ENCODE peak calls at places on chromosomes 2 and 18, in four cellular contexts. W is K562, U is WTC11, X is HepG2. M is an unnamed sample.

GRCh38 chr18:55047546-55047945 is 88.3 kb upstream of the CCDC68 start:
- DNase-seq in W (no peak), U (no peak), X (no peak), M (no peak)

GRCh38 chr2:205768341-205768740 is 86.0 kb downstream of the NRP2 start:
- DNase-seq in X (no peak), U (no peak), W (no peak), M (no peak)

GRCh38 chr2:128557841-128558241 is 239.2 kb upstream of the HS6ST1 start:
- DNase-seq in U (no peak), X (no peak), W (no peak), M (no peak)

GRCh38 chr18:79512461-79513380 is 117.0 kb downstream of the NFATC1 start:
- DNase-seq in X (no peak), U (no peak), W (no peak), M (no peak)

GRCh38 chr18:23281626-23282436 is 146.5 kb downstream of the CABLES1 start:
- DNase-seq in U (no peak), W (no peak), X (no peak), M (peak; percentile 11)

GRCh38 chr2:189534854-189535253 is 45.7 kb downstream of the SLC40A1 start:
- DNase-seq in X (peak; percentile 53), U (no peak), W (no peak), M (peak; percentile 33)

GRCh38 chr2:144015036-144015435 is 504.9 kb downstream of the ZEB2 start:
- DNase-seq in X (no peak), W (no peak), U (no peak), M (no peak)

GRCh38 chr2:162164802-162165201 is 12.8 kb upstream of the GCG start:
- DNase-seq in W (no peak), U (no peak), X (no peak), M (no peak)

GRCh38 chr2:113116100-113116958 is 11.1 kb upstream of the IL1RN start:
- DNase-seq in U (no peak), W (no peak), X (no peak), M (no peak)

GRCh38 chr2:78070693-78071092 is 548.5 kb upstream of the LRRTM4 start:
- DNase-seq in W (no peak), X (no peak), U (no peak), M (no peak)

GRCh38 chr2:209368924-209369323 is 54.9 kb upstream of the MAP2 start:
- DNase-seq in X (peak; percentile 54), W (no peak), U (no peak), M (peak; percentile 39)

GRCh38 chr18:48866856-48867255 is 83.9 kb downstream of the SMAD7 start:
- DNase-seq in U (no peak), W (no peak), X (no peak), M (no peak)

GRCh38 chr18:48869591-48869990 is 81.2 kb downstream of the SMAD7 start:
- DNase-seq in X (no peak), U (no peak), W (no peak), M (no peak)

GRCh38 chr18:48866028-48866733 is 84.6 kb downstream of the SMAD7 start:
- DNase-seq in U (no peak), W (no peak), X (no peak), M (no peak)

GRCh38 chr18:48867978-48868377 is 82.8 kb downstream of the SMAD7 start:
- DNase-seq in W (no peak), X (no peak), U (no peak), M (no peak)

GRCh38 chr18:48868468-48869466 is 82.0 kb downstream of the SMAD7 start:
- DNase-seq in X (peak; percentile 69), U (no peak), W (no peak), M (peak; percentile 51)
- TF ChIP-seq NR3C1 in X (no peak), U (no peak), W (no peak), M (no peak)

GRCh38 chr18:32930695-32931301 is 158.0 kb upstream of the KLHL14 start:
- DNase-seq in X (peak; percentile 55), W (peak; percentile 10), U (no peak), M (peak; percentile 6)
- TF ChIP-seq NR3C1 in X (no peak), W (no peak), U (no peak), M (no peak)

GRCh38 chr2:74416721-74417120 is 4.7 kb downstream of the C2orf81 start:
- DNase-seq in X (no peak), U (no peak), W (peak; percentile 55), M (no peak)
- TF ChIP-seq NR3C1 in X (no peak), U (no peak), W (no peak), M (no peak)

DNA sequence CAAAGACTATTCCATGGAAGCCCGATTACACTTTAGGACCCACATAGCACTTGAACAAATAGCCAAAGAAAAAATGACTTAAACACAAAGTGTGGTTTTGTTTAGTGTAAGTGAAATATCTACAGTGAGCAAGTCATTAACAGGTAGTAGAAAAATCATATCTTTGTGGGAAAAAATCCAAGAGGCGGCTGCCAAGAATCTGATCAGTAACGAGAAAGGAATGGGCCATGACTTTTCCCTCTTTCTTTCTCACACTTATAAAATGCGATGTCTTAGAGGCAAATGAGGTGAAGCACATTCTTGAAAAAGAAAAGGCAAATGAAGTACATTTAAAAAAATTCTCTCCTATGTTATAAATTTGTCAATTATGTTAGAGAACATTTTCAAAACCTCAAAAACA is 12.9 kb upstream of the GEMIN6 start:
- DNase-seq in W (no peak), X (no peak), U (no peak), M (no peak)
- TF ChIP-seq NR3C1 in W (no peak), X (no peak), U (no peak), M (no peak)

GRCh38 chr2:240201861-240202260 is 61.4 kb upstream of the OTOS start:
- DNase-seq in X (no peak), W (no peak), U (no peak), M (no peak)
- TF ChIP-seq NR3C1 in X (no peak), W (no peak), U (no peak), M (no peak)

DNA sequence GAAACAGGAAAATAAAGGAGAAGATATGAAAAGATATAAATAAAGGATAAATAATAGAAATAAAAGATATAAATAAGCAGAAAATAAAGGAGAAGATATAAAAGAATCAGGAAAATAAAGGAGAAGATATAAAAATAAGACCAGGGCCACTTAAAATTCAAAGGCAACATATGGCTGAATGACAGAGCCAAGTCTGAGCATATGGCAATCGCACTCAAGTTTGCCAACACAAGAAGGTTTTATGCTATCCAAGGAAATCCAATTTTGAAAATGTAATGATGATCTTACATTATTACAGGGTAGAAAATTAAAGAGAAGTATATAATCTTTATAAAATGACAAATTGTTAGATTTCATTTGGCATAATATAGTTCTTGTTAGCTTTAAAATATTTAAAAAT is 33.6 kb downstream of the USP40 start:
- DNase-seq in X (no peak), W (no peak), U (no peak), M (no peak)
- TF ChIP-seq NR3C1 in X (no peak), W (no peak), U (no peak), M (no peak)

GRCh38 chr2:151817929-151818328 is 10.3 kb downstream of the ARL5A start:
- DNase-seq in W (no peak), X (no peak), U (no peak), M (no peak)
- TF ChIP-seq NR3C1 in W (no peak), X (no peak), U (no peak), M (no peak)